ENCODE peak calls at places on chromosome 4, in eight cellular contexts. G, I, S, J, L, R, O and U are unnamed samples. For H3K36me3, the result is how much of the 10 kb centered on the place peaks cover.

GRCh38 chr4:140884431-140885058 is 128.4 kb upstream of the TBC1D9 start:
- DNase-seq in G (peak), I (peak), S (no peak), J (no peak), L (peak), R (peak), O (no peak), U (peak)

GRCh38 chr4:6753891-6754290 is 28.6 kb upstream of the KIAA0232 start:
- DNase-seq in G (no peak), I (no peak), S (no peak), J (no peak), L (no peak), R (no peak), O (no peak), U (no peak)

GRCh38 chr4:141797966-141798365 is 161.6 kb downstream of the IL15 start:
- DNase-seq in G (no peak), I (no peak), S (no peak), J (no peak), L (no peak), R (no peak), O (no peak), U (no peak)

GRCh38 chr4:8373270-8373972 is 67.1 kb downstream of the ACOX3 start:
- DNase-seq in G (no peak), I (no peak), S (no peak), J (no peak), L (no peak), R (no peak), O (no peak), U (no peak)

GRCh38 chr4:125062079-125062478 is 252.7 kb upstream of the FAT4 start:
- DNase-seq in G (no peak), I (no peak), S (no peak), J (no peak), L (no peak), R (no peak), O (no peak), U (no peak)

GRCh38 chr4:46950826-46951225 is 41.8 kb upstream of the COX7B2 start:
- DNase-seq in G (no peak), I (no peak), S (no peak), J (no peak), L (no peak), R (no peak), O (no peak), U (no peak)

GRCh38 chr4:159855731-159856130 is 752.9 kb downstream of the RAPGEF2 start:
- DNase-seq in G (peak), I (no peak), S (no peak), J (no peak), L (no peak), R (no peak), O (no peak), U (no peak)

GRCh38 chr4:182301736-182302135 is 58.5 kb downstream of the TENM3 start:
- DNase-seq in G (no peak), I (no peak), S (no peak), J (no peak), L (no peak), R (no peak), O (no peak), U (no peak)

GRCh38 chr4:155506761-155507160 is 130.0 kb upstream of the MAP9 start:
- DNase-seq in G (no peak), I (no peak), S (no peak), J (no peak), L (no peak), R (no peak), O (no peak), U (no peak)

GRCh38 chr4:29423836-29424721 is 1296.1 kb upstream of the PCDH7 start:
- DNase-seq in G (no peak), I (no peak), S (peak), J (no peak), L (no peak), R (no peak), O (no peak), U (peak)

GRCh38 chr4:103076777-103077347 is 301 bp upstream of the SLC9B2 start:
- DNase-seq in G (no peak), I (no peak), S (no peak), J (no peak), L (no peak), R (peak), O (no peak), U (no peak)

GRCh38 chr4:174629265-174629664 is 107.0 kb upstream of the HPGD start:
- DNase-seq in G (no peak), I (no peak), S (no peak), J (no peak), L (no peak), R (no peak), O (no peak), U (peak)

GRCh38 chr4:110637408-110638131 is 14.7 kb upstream of the PITX2 start:
- DNase-seq in G (no peak), I (no peak), S (no peak), J (no peak), L (no peak), R (no peak), O (no peak), U (no peak)

GRCh38 chr4:26727849-26728248 is 132.8 kb upstream of the STIM2 start:
- DNase-seq in G (no peak), I (no peak), S (no peak), J (no peak), L (no peak), R (no peak), O (no peak), U (no peak)

GRCh38 chr4:7041851-7042696 is 1.1 kb upstream of the TADA2B start:
- DNase-seq in G (peak), I (no peak), S (no peak), J (no peak), L (peak), R (no peak), O (peak), U (no peak)

GRCh38 chr4:2942532-2943363 is 20.5 kb downstream of the NOP14 start:
- DNase-seq in G (no peak), I (no peak), S (no peak), J (no peak), L (peak), R (no peak), O (no peak), U (no peak)

GRCh38 chr4:183563874-183564273 is 59.0 kb downstream of the ING2 start:
- DNase-seq in G (no peak), I (no peak), S (no peak), J (no peak), L (no peak), R (no peak), O (no peak), U (peak)

GRCh38 chr4:6362243-6362885 is 92.7 kb downstream of the WFS1 start:
- DNase-seq in G (peak), I (no peak), S (no peak), J (no peak), L (no peak), R (no peak), O (no peak), U (no peak)

GRCh38 chr4:81666491-81666890 is 194.8 kb upstream of the RASGEF1B start:
- DNase-seq in G (no peak), I (no peak), S (no peak), J (no peak), L (no peak), R (no peak), O (no peak), U (no peak)

GRCh38 chr4:169164669-169165415 is 105.9 kb downstream of the SH3RF1 start:
- DNase-seq in G (no peak), I (no peak), S (peak), J (no peak), L (no peak), R (no peak), O (no peak), U (no peak)

GRCh38 chr4:107408968-107409367 is 311.1 kb downstream of the PAPSS1 start:
- DNase-seq in G (no peak), I (no peak), S (no peak), J (no peak), L (no peak), R (no peak), O (no peak), U (no peak)

GRCh38 chr4:52670121-52670520 is 11.0 kb upstream of the USP46 start:
- DNase-seq in G (no peak), I (peak), S (no peak), J (no peak), L (no peak), R (no peak), O (no peak), U (no peak)

GRCh38 chr4:187504974-187505797 is 490.4 kb upstream of the ZFP42 start:
- DNase-seq in G (no peak), I (no peak), S (no peak), J (no peak), L (no peak), R (no peak), O (no peak), U (no peak)

GRCh38 chr4:87118421-87118820 is 102.0 kb downstream of the KLHL8 start:
- DNase-seq in G (no peak), I (no peak), S (no peak), J (no peak), L (no peak), R (no peak), O (no peak), U (no peak)

GRCh38 chr4:94575652-94576051 is 123.9 kb downstream of the PDLIM5 start:
- DNase-seq in G (no peak), I (no peak), S (no peak), J (no peak), L (no peak), R (no peak), O (no peak), U (no peak)

GRCh38 chr4:76611611-76612010 is 176.6 kb downstream of the SHROOM3 start:
- DNase-seq in G (no peak), I (no peak), S (no peak), J (no peak), L (no peak), R (no peak), O (no peak), U (no peak)

GRCh38 chr4:52643846-52644245 is 15.3 kb downstream of the USP46 start:
- DNase-seq in G (no peak), I (peak), S (no peak), J (no peak), L (peak), R (no peak), O (peak), U (peak)

GRCh38 chr4:140367738-140368137 is 5.7 kb upstream of the SCOC start:
- DNase-seq in G (no peak), I (no peak), S (no peak), J (no peak), L (no peak), R (no peak), O (no peak), U (no peak)

GRCh38 chr4:117986331-117986730 is 48.0 kb upstream of the NDST3 start:
- DNase-seq in G (no peak), I (no peak), S (no peak), J (no peak), L (no peak), R (no peak), O (no peak), U (no peak)

GRCh38 chr4:33881176-33881575 is 2363.1 kb downstream of the ARAP2 start:
- DNase-seq in G (no peak), I (no peak), S (no peak), J (no peak), L (no peak), R (no peak), O (no peak), U (no peak)
- H3K36me3 ChIP-seq in G (under half), I (under half), S (under half), J (under half), L (under half), R (under half), O (under half), U (under half)

GRCh38 chr4:1233641-1234277 is 15.2 kb downstream of the CTBP1 start:
- DNase-seq in G (no peak), I (no peak), S (no peak), J (no peak), L (no peak), R (no peak), O (no peak), U (no peak)
- TF ChIP-seq CTCF in G (peak), I (peak), S (peak), J (no peak), L (peak), R (peak), O (peak), U (peak)

GRCh38 chr4:56931924-56932323 is 24.2 kb downstream of the REST start:
- DNase-seq in G (no peak), I (no peak), S (no peak), J (no peak), L (no peak), R (no peak), O (no peak), U (no peak)

GRCh38 chr4:56930638-56931037 is 22.9 kb downstream of the REST start:
- DNase-seq in G (no peak), I (no peak), S (no peak), J (no peak), L (no peak), R (no peak), O (no peak), U (no peak)

GRCh38 chr4:56927196-56927595 is 19.5 kb downstream of the REST start:
- DNase-seq in G (no peak), I (no peak), S (no peak), J (no peak), L (no peak), R (no peak), O (no peak), U (no peak)
- H3K36me3 ChIP-seq in G (under half), I (under half), S (under half), J (under half), L (under half), R (half or more), O (half or more), U (under half)

GRCh38 chr4:106401157-106401556 is 32.6 kb upstream of the GIMD1 start:
- DNase-seq in G (no peak), I (no peak), S (no peak), J (no peak), L (no peak), R (no peak), O (no peak), U (no peak)

GRCh38 chr4:106395582-106395981 is 27.0 kb upstream of the GIMD1 start:
- DNase-seq in G (no peak), I (no peak), S (no peak), J (no peak), L (no peak), R (no peak), O (no peak), U (no peak)
- TF ChIP-seq CTCF in G (no peak), I (no peak), S (no peak), J (no peak), L (no peak), R (no peak), O (no peak), U (no peak)

GRCh38 chr4:38802561-38803355 is 1.8 kb downstream of the TLR1 start:
- DNase-seq in G (no peak), I (no peak), S (no peak), J (no peak), L (no peak), R (peak), O (no peak), U (no peak)

GRCh38 chr4:38805530-38806145 is 1.0 kb upstream of the TLR1 start:
- DNase-seq in G (no peak), I (no peak), S (no peak), J (no peak), L (no peak), R (peak), O (no peak), U (no peak)

GRCh38 chr4:38804654-38805295 is at the start of gene TLR1:
- DNase-seq in G (no peak), I (peak), S (no peak), J (no peak), L (no peak), R (peak), O (no peak), U (peak)

GRCh38 chr4:38800956-38801450 is 3.6 kb downstream of the TLR1 start:
- DNase-seq in G (no peak), I (no peak), S (no peak), J (no peak), L (no peak), R (no peak), O (no peak), U (no peak)

DNA sequence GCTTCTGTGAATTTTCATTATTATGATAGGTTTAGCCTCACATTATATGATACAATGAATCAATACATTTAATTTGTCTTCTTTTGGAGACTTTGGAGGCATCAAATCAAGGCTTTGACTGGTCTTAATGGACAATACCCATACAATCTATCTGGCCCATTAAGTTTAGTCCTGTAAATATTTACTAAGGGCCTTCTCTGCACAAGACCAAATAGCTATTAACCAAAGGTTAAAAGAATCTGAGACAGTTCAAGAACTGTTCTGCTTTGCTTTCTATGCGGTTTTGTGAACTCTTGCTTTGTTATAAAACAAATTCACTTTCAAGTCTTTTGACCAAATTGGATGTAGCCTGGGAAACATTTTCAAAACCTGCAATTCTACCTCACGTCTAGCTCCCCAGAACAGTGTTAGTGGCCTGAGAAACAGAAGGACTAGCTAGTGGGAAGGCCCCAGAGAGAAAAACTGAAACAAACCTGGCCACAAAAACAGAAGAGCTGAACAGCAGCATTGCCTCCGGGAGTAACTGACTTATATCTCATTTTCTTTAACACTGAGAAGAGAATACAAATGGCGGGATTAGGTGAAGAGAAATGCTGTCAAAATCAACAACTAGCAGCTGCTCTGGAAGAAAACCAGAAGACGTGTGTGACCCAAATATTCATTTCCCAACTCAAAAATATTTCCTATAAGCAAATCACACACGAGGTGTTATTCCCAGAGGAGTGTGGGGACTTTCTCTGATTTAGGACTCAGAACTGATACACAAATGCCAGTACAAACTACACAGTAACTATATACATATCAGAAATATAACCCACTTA is 548 bp downstream of the TLR1 start:
- DNase-seq in G (no peak), I (no peak), S (no peak), J (no peak), L (no peak), R (peak), O (no peak), U (no peak)
- H3K36me3 ChIP-seq in G (under half), I (under half), S (under half), J (under half), L (under half), R (under half), O (under half), U (under half)

GRCh38 chr4:121583396-121583795 is 113.4 kb downstream of the ANXA5 start:
- DNase-seq in G (no peak), I (no peak), S (no peak), J (no peak), L (no peak), R (no peak), O (no peak), U (no peak)

DNA sequence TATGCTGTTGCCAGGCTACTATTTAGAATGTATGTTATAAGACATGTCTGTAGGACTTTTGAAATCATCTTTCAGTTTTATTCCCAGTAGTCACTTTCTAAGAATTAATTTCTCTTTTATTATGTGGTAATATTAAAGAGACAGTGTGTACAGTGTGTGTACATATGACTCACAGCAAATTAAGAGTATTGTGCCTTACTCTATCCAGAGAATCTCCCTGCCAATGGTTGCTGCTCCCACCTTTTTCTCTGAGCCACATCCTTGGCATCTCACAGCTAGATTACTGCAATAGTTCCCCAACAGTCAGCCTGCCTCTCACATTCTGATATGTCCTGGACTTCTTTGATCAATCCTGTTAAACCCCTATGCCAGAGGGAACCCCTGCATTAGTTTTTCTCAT is 114.5 kb downstream of the ANXA5 start:
- DNase-seq in G (no peak), I (no peak), S (no peak), J (no peak), L (no peak), R (no peak), O (no peak), U (no peak)
- TF ChIP-seq CTCF in G (no peak), I (no peak), S (no peak), J (no peak), L (no peak), R (no peak), O (no peak), U (no peak)

DNA sequence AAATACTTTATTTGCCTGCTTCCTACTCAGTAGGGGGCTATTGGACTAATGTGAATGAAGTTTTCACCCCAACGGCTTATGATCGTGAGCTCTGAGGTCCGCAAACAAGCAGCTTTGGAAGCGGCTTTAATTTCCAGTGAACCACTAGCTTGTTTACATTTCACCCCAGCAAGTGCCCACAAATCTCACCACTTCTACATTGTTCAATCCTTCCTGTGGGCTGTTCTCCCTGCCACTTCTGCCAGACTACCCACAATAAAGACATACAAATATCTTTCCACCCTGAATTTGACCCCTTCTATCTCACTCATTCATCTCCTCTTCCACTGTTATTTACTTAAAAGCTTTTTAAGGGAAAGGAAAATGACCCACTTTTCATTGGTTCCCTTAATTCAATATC is 98.0 kb downstream of the CDS1 start:
- DNase-seq in G (no peak), I (no peak), S (no peak), J (no peak), L (no peak), R (no peak), O (no peak), U (no peak)
- H3K36me3 ChIP-seq in G (half or more), I (under half), S (under half), J (under half), L (half or more), R (under half), O (half or more), U (under half)